ENCODE peak calls at places on chromosomes 3 and 15, in seven cellular contexts. One of them, this sample, is unnamed.

GRCh38 chr3:53067571-53067970 is 21.7 kb upstream of the SFMBT1 start:
- DNase-seq in brain microvascular endothelial cell: no peak
- DNase-seq in substantia nigra: no peak
- DNase-seq in psoas muscle: no peak
- DNase-seq in kidney tubule cell: no peak
- DNase-seq in naive thymus-derived CD8-positive, alpha-beta T cell: no peak
- DNase-seq in choroid plexus epithelial cell: no peak
- DNase-seq in this sample: peak; percentile 36

GRCh38 chr3:193677734-193678133 is 84.7 kb downstream of the OPA1 start:
- DNase-seq in brain microvascular endothelial cell: no peak
- DNase-seq in substantia nigra: no peak
- DNase-seq in psoas muscle: no peak
- DNase-seq in kidney tubule cell: no peak
- DNase-seq in naive thymus-derived CD8-positive, alpha-beta T cell: no peak
- DNase-seq in choroid plexus epithelial cell: no peak
- DNase-seq in this sample: no peak

GRCh38 chr3:71138410-71138809 is 445.1 kb downstream of the FOXP1 start:
- DNase-seq in brain microvascular endothelial cell: no peak
- DNase-seq in substantia nigra: no peak
- DNase-seq in psoas muscle: no peak
- DNase-seq in kidney tubule cell: no peak
- DNase-seq in naive thymus-derived CD8-positive, alpha-beta T cell: no peak
- DNase-seq in choroid plexus epithelial cell: no peak
- DNase-seq in this sample: no peak

GRCh38 chr3:19907523-19907922 is 26.5 kb downstream of the EFHB start:
- DNase-seq in brain microvascular endothelial cell: no peak
- DNase-seq in substantia nigra: no peak
- DNase-seq in psoas muscle: no peak
- DNase-seq in kidney tubule cell: no peak
- DNase-seq in naive thymus-derived CD8-positive, alpha-beta T cell: no peak
- DNase-seq in choroid plexus epithelial cell: no peak
- DNase-seq in this sample: no peak

GRCh38 chr3:150215616-150216015 is 192.5 kb upstream of the TSC22D2 start:
- DNase-seq in brain microvascular endothelial cell: no peak
- DNase-seq in substantia nigra: no peak
- DNase-seq in psoas muscle: no peak
- DNase-seq in kidney tubule cell: peak; percentile 23
- DNase-seq in naive thymus-derived CD8-positive, alpha-beta T cell: no peak
- DNase-seq in choroid plexus epithelial cell: peak; percentile 39
- DNase-seq in this sample: no peak

GRCh38 chr3:129606522-129607390 is at the start of gene PLXND1:
- DNase-seq in brain microvascular endothelial cell: peak; percentile 62
- DNase-seq in substantia nigra: peak; percentile 52
- DNase-seq in psoas muscle: peak; percentile 79
- DNase-seq in kidney tubule cell: peak; percentile 28
- DNase-seq in naive thymus-derived CD8-positive, alpha-beta T cell: no peak
- DNase-seq in choroid plexus epithelial cell: peak; percentile 71
- DNase-seq in this sample: peak; percentile 78

GRCh38 chr3:37882711-37883110 is 21.0 kb downstream of the CTDSPL start:
- DNase-seq in brain microvascular endothelial cell: no peak
- DNase-seq in substantia nigra: no peak
- DNase-seq in psoas muscle: no peak
- DNase-seq in kidney tubule cell: no peak
- DNase-seq in naive thymus-derived CD8-positive, alpha-beta T cell: no peak
- DNase-seq in choroid plexus epithelial cell: no peak
- DNase-seq in this sample: no peak

GRCh38 chr3:8622873-8623725 is 21.5 kb downstream of the SSUH2 start:
- DNase-seq in brain microvascular endothelial cell: peak; percentile 65
- DNase-seq in substantia nigra: peak; percentile 28
- DNase-seq in psoas muscle: peak; percentile 72
- DNase-seq in kidney tubule cell: peak; percentile 73
- DNase-seq in naive thymus-derived CD8-positive, alpha-beta T cell: no peak
- DNase-seq in choroid plexus epithelial cell: peak; percentile 83
- DNase-seq in this sample: peak; percentile 96

GRCh38 chr3:11717301-11717700 is 73.6 kb upstream of the VGLL4 start:
- DNase-seq in brain microvascular endothelial cell: peak; percentile 11
- DNase-seq in substantia nigra: no peak
- DNase-seq in psoas muscle: no peak
- DNase-seq in kidney tubule cell: peak; percentile 40
- DNase-seq in naive thymus-derived CD8-positive, alpha-beta T cell: no peak
- DNase-seq in choroid plexus epithelial cell: peak; percentile 35
- DNase-seq in this sample: peak; percentile 58

GRCh38 chr3:148709560-148710253 is 12.0 kb downstream of the AGTR1 start:
- DNase-seq in brain microvascular endothelial cell: no peak
- DNase-seq in substantia nigra: no peak
- DNase-seq in psoas muscle: no peak
- DNase-seq in kidney tubule cell: no peak
- DNase-seq in naive thymus-derived CD8-positive, alpha-beta T cell: no peak
- DNase-seq in choroid plexus epithelial cell: no peak
- DNase-seq in this sample: no peak

GRCh38 chr3:178522200-178523052 is 13.8 kb upstream of the KCNMB2 start:
- DNase-seq in brain microvascular endothelial cell: no peak
- DNase-seq in substantia nigra: no peak
- DNase-seq in psoas muscle: no peak
- DNase-seq in kidney tubule cell: no peak
- DNase-seq in naive thymus-derived CD8-positive, alpha-beta T cell: no peak
- DNase-seq in choroid plexus epithelial cell: no peak
- DNase-seq in this sample: no peak

GRCh38 chr15:101609742-101610627 is 42.2 kb downstream of the TM2D3 start:
- DNase-seq in brain microvascular endothelial cell: no peak
- DNase-seq in substantia nigra: no peak
- DNase-seq in psoas muscle: no peak
- DNase-seq in kidney tubule cell: no peak
- DNase-seq in naive thymus-derived CD8-positive, alpha-beta T cell: no peak
- DNase-seq in choroid plexus epithelial cell: no peak
- DNase-seq in this sample: no peak

GRCh38 chr15:64111679-64112050 is 15.9 kb downstream of the SNX1 start:
- DNase-seq in brain microvascular endothelial cell: no peak
- DNase-seq in substantia nigra: no peak
- DNase-seq in psoas muscle: no peak
- DNase-seq in kidney tubule cell: peak; percentile 16
- DNase-seq in naive thymus-derived CD8-positive, alpha-beta T cell: no peak
- DNase-seq in choroid plexus epithelial cell: no peak
- DNase-seq in this sample: peak; percentile 56

GRCh38 chr3:86938305-86938704 is 52.6 kb downstream of the VGLL3 start:
- DNase-seq in brain microvascular endothelial cell: no peak
- DNase-seq in substantia nigra: no peak
- DNase-seq in psoas muscle: no peak
- DNase-seq in kidney tubule cell: no peak
- DNase-seq in naive thymus-derived CD8-positive, alpha-beta T cell: no peak
- DNase-seq in choroid plexus epithelial cell: peak; percentile 30
- DNase-seq in this sample: no peak

GRCh38 chr15:79431636-79432344 is at the start of gene MINAR1:
- DNase-seq in brain microvascular endothelial cell: peak; percentile 40
- DNase-seq in substantia nigra: no peak
- DNase-seq in psoas muscle: peak; percentile 41
- DNase-seq in kidney tubule cell: peak; percentile 60
- DNase-seq in naive thymus-derived CD8-positive, alpha-beta T cell: no peak
- DNase-seq in choroid plexus epithelial cell: peak; percentile 50
- DNase-seq in this sample: peak; percentile 74

This sample was measured in ELF-1.